ENCODE peak calls at places on chromosomes 13 and 19, in four cellular contexts. A is suprapubic skin, C is ovary, V is upper lobe of left lung. F is an unnamed sample.

GRCh38 chr13:35478384-35479222 is 2.1 kb upstream of the MAB21L1 start:
- DNase-seq in A (no peak), C (no peak), V (peak; percentile 71), F (no peak)

GRCh38 chr19:33290956-33291622 is 11.2 kb downstream of the CEBPA start:
- DNase-seq in A (no peak), C (no peak), V (peak; percentile 70), F (no peak)

GRCh38 chr13:74891610-74892009 is 590.4 kb downstream of the TBC1D4 start:
- DNase-seq in A (no peak), C (no peak), V (no peak), F (no peak)

GRCh38 chr19:51079486-51080110 is 3.1 kb downstream of the KLK14 start:
- DNase-seq in A (peak; percentile 67), C (no peak), V (peak; percentile 73), F (peak; percentile 72)

GRCh38 chr19:45172173-45172572 is 5.9 kb downstream of the TRAPPC6A start:
- DNase-seq in A (no peak), C (no peak), V (no peak), F (no peak)

GRCh38 chr13:25292301-25292700 is 5.0 kb upstream of the MTMR6 start:
- DNase-seq in A (no peak), C (no peak), V (no peak), F (no peak)

GRCh38 chr19:13681509-13681908 is 82.8 kb upstream of the MRI1 start:
- DNase-seq in A (no peak), C (no peak), V (no peak), F (no peak)

GRCh38 chr19:17933414-17934129 is 757 bp downstream of the CCDC124 start:
- DNase-seq in A (no peak), C (no peak), V (no peak), F (no peak)

GRCh38 chr13:65582160-65582559 is 1648.0 kb downstream of the PCDH9 start:
- DNase-seq in A (no peak), C (no peak), V (no peak), F (no peak)

GRCh38 chr13:94556016-94556415 is 39.9 kb downstream of the TGDS start:
- DNase-seq in A (no peak), C (no peak), V (no peak), F (no peak)

GRCh38 chr13:32857077-32857476 is 159.1 kb upstream of the KL start:
- DNase-seq in A (no peak), C (no peak), V (no peak), F (no peak)
- TF ChIP-seq EP300 in A (no peak), C (no peak), V (no peak), F (no peak)

DNA sequence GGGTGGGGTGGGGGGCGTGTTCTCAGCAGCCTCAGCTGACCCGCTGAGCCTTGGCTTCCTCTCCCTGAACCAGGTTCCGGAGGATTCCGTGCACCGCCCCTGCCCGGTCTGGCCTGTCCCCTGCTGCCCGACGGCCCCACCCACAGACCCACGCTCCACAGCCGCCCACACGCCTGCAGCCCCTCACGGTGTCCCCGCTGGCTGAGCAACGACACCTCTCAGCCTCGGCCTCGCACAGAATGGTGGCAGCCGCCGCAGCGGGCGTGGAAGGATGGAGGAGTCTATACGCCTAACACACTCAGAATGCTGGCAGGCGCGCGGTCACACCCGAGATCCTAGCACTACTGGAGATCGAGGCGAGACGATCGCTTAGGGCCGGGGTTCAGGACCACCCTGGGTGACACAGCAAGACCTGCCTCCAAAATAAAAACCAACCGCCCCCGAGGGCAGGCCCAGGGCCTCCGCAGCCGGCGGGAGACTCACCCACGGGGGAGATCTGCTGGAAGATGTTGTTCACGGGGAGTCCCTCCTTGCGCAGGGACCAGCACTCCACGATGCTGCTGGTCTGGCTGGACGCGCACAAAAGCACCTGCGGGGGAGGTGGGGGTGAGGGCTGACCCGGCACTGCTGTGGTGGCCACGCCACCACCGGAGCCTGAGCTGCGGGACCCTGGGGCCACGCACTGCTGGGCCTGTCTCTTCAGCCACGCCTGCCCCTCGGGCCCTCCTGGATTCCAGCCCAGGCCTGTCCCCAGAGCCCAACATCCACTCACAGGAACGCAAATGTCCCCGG is 8.4 kb downstream of the MED16 start:
- DNase-seq in A (no peak), C (no peak), V (peak; percentile 82), F (no peak)
- H3K36me3 ChIP-seq in A (peaks cover 91% of the 10 kb centered on the region), C (no peaks in the 10 kb centered on the region), V (peaks cover 95% of the 10 kb centered on the region), F (peaks cover 99% of the 10 kb centered on the region)

GRCh38 chr19:48772503-48772953 is 17.2 kb downstream of the FGF21 start:
- DNase-seq in A (peak; percentile 86), C (peak; percentile 47), V (no peak), F (peak; percentile 89)
- TF ChIP-seq EP300 in A (no peak), C (no peak), V (no peak), F (no peak)

DNA sequence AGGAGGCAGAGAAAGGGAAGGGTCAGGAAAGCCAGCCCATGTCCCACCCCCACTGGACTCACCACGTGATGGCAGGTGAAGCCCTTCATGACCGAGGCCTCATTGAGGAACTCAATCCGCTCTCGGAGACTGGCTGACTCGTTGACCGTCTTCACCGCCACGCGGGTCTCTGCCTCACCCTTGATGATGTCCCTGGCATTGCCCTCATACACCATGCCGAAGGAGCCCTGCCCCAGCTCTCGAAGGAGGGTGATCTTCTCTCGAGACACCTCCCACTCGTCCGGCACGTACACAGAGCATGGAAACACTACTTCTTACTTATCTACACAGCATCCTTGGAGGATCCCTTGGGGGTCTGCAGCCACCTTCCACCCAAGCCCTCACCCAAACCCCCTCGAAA is 55.7 kb downstream of the ZNF557 start:
- DNase-seq in A (peak; percentile 57), C (no peak), V (peak; percentile 19), F (no peak)
- H3K36me3 ChIP-seq in A (peaks cover 94% of the 10 kb centered on the region), C (peaks cover 9% of the 10 kb centered on the region), V (peaks cover 85% of the 10 kb centered on the region), F (peaks cover 96% of the 10 kb centered on the region)